ENCODE peak calls at places on chromosomes 5 and 9, in seven cellular contexts. Q, R, J, D, Z, B and W are unnamed samples.
A peak's percentile ranks its signal among the peaks of the same experiment; 100 is the strongest.

GRCh38 chr5:100683881-100684280 is 148.7 kb downstream of the FAM174A start:
- DNase-seq in D (no peak), R (no peak), Q (no peak), Z (no peak), B (no peak), J (no peak), W (no peak)

GRCh38 chr5:759111-759741 is 25.3 kb downstream of the ZDHHC11B start:
- DNase-seq in J (no peak), Z (peak; percentile 82), B (no peak), R (no peak), Q (no peak), D (no peak), W (peak; percentile 5)

GRCh38 chr5:167861134-167861930 is 430.1 kb upstream of the WWC1 start:
- DNase-seq in D (no peak), R (no peak), J (no peak), B (no peak), Q (peak; percentile 42), Z (no peak), W (no peak)

GRCh38 chr5:141529002-141529401 is 40.1 kb downstream of the PCDHGC5 start:
- DNase-seq in R (peak; percentile 49), J (no peak), B (no peak), D (no peak), Q (no peak), Z (no peak), W (no peak)

GRCh38 chr5:76358-77169 is 15.4 kb upstream of the PLEKHG4B start:
- DNase-seq in Q (no peak), Z (no peak), B (no peak), R (no peak), J (no peak), D (no peak), W (no peak)

GRCh38 chr9:116704470-116704869 is 17.4 kb downstream of the TRIM32 start:
- DNase-seq in Z (no peak), J (no peak), R (no peak), D (no peak), Q (no peak), B (no peak), W (no peak)

GRCh38 chr5:97009212-97009898 is 73.5 kb downstream of the LNPEP start:
- DNase-seq in Q (peak; percentile 59), B (no peak), D (no peak), R (no peak), J (no peak), Z (no peak), W (no peak)

GRCh38 chr9:3035594-3036389 is 191.9 kb upstream of the PUM3 start:
- DNase-seq in R (no peak), J (no peak), Q (no peak), D (no peak), Z (no peak), B (no peak), W (no peak)

GRCh38 chr5:138109463-138110265 is 25.8 kb downstream of the WNT8A start:
- DNase-seq in B (no peak), J (no peak), Z (no peak), Q (no peak), D (no peak), R (no peak), W (no peak)

GRCh38 chr5:102715405-102715804 is 39.7 kb upstream of the PAM start:
- DNase-seq in B (peak; percentile 73), Q (peak; percentile 31), Z (no peak), J (no peak), R (no peak), D (peak; percentile 64), W (no peak)

GRCh38 chr5:172542651-172543131 is 88.4 kb upstream of the SH3PXD2B start:
- DNase-seq in Q (no peak), J (no peak), R (no peak), B (no peak), D (no peak), Z (no peak), W (no peak)

GRCh38 chr9:126514037-126514821 is 99.5 kb upstream of the LMX1B start:
- DNase-seq in Q (peak; percentile 73), R (peak; percentile 56), J (no peak), Z (peak; percentile 37), B (no peak), D (no peak), W (peak; percentile 79)

GRCh38 chr5:134140530-134141201 is 26.2 kb downstream of the TCF7 start:
- DNase-seq in B (no peak), Q (peak; percentile 81), R (peak; percentile 48), Z (peak; percentile 50), J (no peak), D (peak; percentile 24), W (peak; percentile 41)

GRCh38 chr9:19085295-19085694 is 17.4 kb downstream of the HAUS6 start:
- DNase-seq in Z (no peak), B (no peak), R (no peak), D (no peak), Q (peak; percentile 6), J (no peak), W (no peak)

GRCh38 chr9:134046894-134047681 is 20.7 kb downstream of the BRD3 start:
- DNase-seq in D (no peak), J (no peak), Z (no peak), Q (no peak), B (no peak), R (no peak), W (no peak)

GRCh38 chr9:129102791-129103594 is 7.6 kb downstream of the CRAT start:
- DNase-seq in J (no peak), B (no peak), R (no peak), Q (peak; percentile 76), Z (no peak), D (no peak), W (no peak)

GRCh38 chr5:170483701-170484458 is 19.9 kb upstream of the KCNIP1 start:
- DNase-seq in Q (no peak), R (no peak), D (no peak), B (no peak), Z (no peak), J (no peak), W (no peak)

GRCh38 chr9:118316831-118317230 is 612.6 kb downstream of the TLR4 start:
- DNase-seq in R (no peak), Z (no peak), B (no peak), J (no peak), Q (no peak), D (no peak), W (no peak)

GRCh38 chr5:147170603-147171002 is 64.2 kb upstream of the STK32A start:
- DNase-seq in Z (no peak), Q (no peak), D (no peak), B (no peak), R (no peak), J (no peak), W (no peak)

GRCh38 chr5:54663876-54664275 is 146.3 kb downstream of the SNX18 start:
- DNase-seq in B (peak; percentile 84), Z (no peak), Q (no peak), R (peak; percentile 79), D (peak; percentile 91), J (peak; percentile 89), W (no peak)

GRCh38 chr5:135425641-135426040 is 21.5 kb downstream of the DCANP1 start:
- DNase-seq in B (no peak), Z (no peak), R (no peak), D (no peak), J (no peak), Q (no peak), W (no peak)

GRCh38 chr9:69672828-69673640 is 863 bp upstream of the APBA1 start:
- DNase-seq in D (peak; percentile 46), R (peak; percentile 79), B (no peak), Z (peak; percentile 49), Q (peak; percentile 95), J (peak; percentile 66), W (peak; percentile 48)

GRCh38 chr9:69671904-69672827 is at the start of gene APBA1:
- DNase-seq in Q (peak; percentile 56), B (no peak), J (no peak), Z (peak; percentile 21), R (peak; percentile 56), D (no peak), W (peak; percentile 19)

GRCh38 chr9:69675563-69675962 is 3.4 kb upstream of the APBA1 start:
- DNase-seq in B (no peak), Z (no peak), D (no peak), J (no peak), R (no peak), Q (no peak), W (no peak)

GRCh38 chr9:69674741-69675438 is 2.7 kb upstream of the APBA1 start:
- DNase-seq in B (peak; percentile 78), D (peak; percentile 83), R (no peak), Z (no peak), J (peak; percentile 68), Q (peak; percentile 64), W (no peak)

DNA sequence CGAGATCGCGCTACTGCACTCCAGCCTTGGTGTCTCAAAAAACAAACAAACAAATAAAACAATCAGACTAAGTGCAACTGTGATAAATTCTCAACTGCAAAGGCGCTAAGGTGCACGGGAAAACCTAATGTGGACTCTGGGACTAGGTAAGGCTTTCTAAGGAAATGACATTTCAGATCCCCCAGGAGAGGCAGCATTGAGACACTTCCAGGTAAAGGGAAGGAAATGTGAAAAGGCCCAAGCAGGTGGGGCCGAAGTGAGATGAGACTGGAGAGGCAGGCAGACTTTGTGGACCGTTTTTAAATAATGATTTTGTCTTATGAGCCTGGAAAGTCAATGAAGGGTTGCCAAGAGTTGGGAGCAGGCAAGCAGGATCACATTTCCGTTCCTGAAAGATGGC is 1.9 kb upstream of the APBA1 start:
- DNase-seq in Q (no peak), J (no peak), Z (no peak), R (no peak), D (no peak), B (no peak), W (no peak)
- TF ChIP-seq CTCF in Q (no peak), J (no peak), Z (no peak), R (no peak), D (no peak), B (no peak), W (no peak)

GRCh38 chr9:97638666-97639065 is 5.0 kb downstream of the NCBP1 start:
- DNase-seq in B (no peak), Q (peak; percentile 12), D (no peak), R (no peak), J (no peak), Z (no peak), W (no peak)
- TF ChIP-seq CTCF in B (peak; percentile 20), Q (peak; percentile 27), D (peak; percentile 14), R (no peak), J (no peak), Z (no peak), W (no peak)

GRCh38 chr5:157469687-157470086 is 9.7 kb downstream of the NIPAL4 start:
- DNase-seq in R (no peak), Q (no peak), Z (no peak), J (no peak), B (no peak), D (peak; percentile 27), W (no peak)

GRCh38 chr5:157470616-157471015 is 10.6 kb downstream of the NIPAL4 start:
- DNase-seq in Z (no peak), D (no peak), B (no peak), R (no peak), Q (no peak), J (no peak), W (no peak)

GRCh38 chr5:157469073-157469472 is 9.1 kb downstream of the NIPAL4 start:
- DNase-seq in R (no peak), Q (no peak), Z (no peak), J (no peak), D (no peak), B (no peak), W (no peak)

GRCh38 chr5:157473383-157474370 is 13.7 kb downstream of the NIPAL4 start:
- DNase-seq in Z (no peak), Q (no peak), J (no peak), R (no peak), B (peak; percentile 19), D (no peak), W (no peak)

GRCh38 chr5:157471709-157472108 is 11.7 kb downstream of the NIPAL4 start:
- DNase-seq in R (no peak), Z (no peak), Q (peak; percentile 31), D (no peak), J (no peak), B (no peak), W (no peak)
- TF ChIP-seq CTCF in R (peak; percentile 42), Z (peak; percentile 51), Q (peak; percentile 67), D (peak; percentile 74), J (peak; percentile 61), B (peak; percentile 62), W (no peak)

GRCh38 chr5:35598707-35599370 is 18.8 kb upstream of the SPEF2 start:
- DNase-seq in Q (peak; percentile 21), R (no peak), B (no peak), D (no peak), Z (no peak), J (no peak), W (no peak)
- TF ChIP-seq CTCF in Q (peak; percentile 22), R (no peak), B (no peak), D (no peak), Z (no peak), J (no peak), W (no peak)